ENCODE peak calls at places on chromosomes 13 and 19, in five cellular contexts. B is breast epithelium, S is astrocyte of the spinal cord, T is cardiac muscle cell, J is pancreas. R is an unnamed sample.

GRCh38 chr13:65400707-65401106 is 1829.4 kb downstream of the PCDH9 start:
- DNase-seq in T (no peak), B (no peak), S (no peak), J (no peak), R (no peak)

GRCh38 chr13:100382787-100383186 is 205.8 kb downstream of the GGACT start:
- DNase-seq in J (no peak), S (peak; percentile 52), B (no peak), T (peak; percentile 35), R (no peak)

GRCh38 chr13:101618440-101619187 is 166.1 kb downstream of the ITGBL1 start:
- DNase-seq in T (no peak), B (no peak), S (no peak), J (no peak), R (no peak)

GRCh38 chr19:48543121-48543710 is 8.8 kb upstream of the SULT2B1 start:
- DNase-seq in J (peak; percentile 42), T (peak; percentile 54), S (peak; percentile 8), B (peak; percentile 92), R (no peak)

GRCh38 chr13:113419531-113420183 is 33.6 kb downstream of the ADPRHL1 start:
- DNase-seq in T (no peak), B (no peak), S (no peak), J (no peak), R (no peak)

GRCh38 chr13:27470042-27470830 is 19.9 kb upstream of the MTIF3 start:
- DNase-seq in T (no peak), J (no peak), S (no peak), B (no peak), R (no peak)

GRCh38 chr19:48445256-48445605 is 552 bp upstream of the GRWD1 start:
- DNase-seq in J (no peak), S (peak; percentile 93), T (peak; percentile 96), B (no peak), R (peak; percentile 78)

GRCh38 chr13:102651892-102652291 is 43.0 kb downstream of the METTL21C start:
- DNase-seq in B (no peak), S (peak; percentile 7), J (no peak), T (peak; percentile 4), R (no peak)

GRCh38 chr19:38009650-38010229 is 102.7 kb downstream of the SIPA1L3 start:
- DNase-seq in T (no peak), J (no peak), B (no peak), S (no peak), R (no peak)

GRCh38 chr19:15372891-15373301 is 6.7 kb downstream of the AKAP8 start:
- DNase-seq in T (no peak), B (no peak), J (no peak), S (no peak), R (no peak)

GRCh38 chr19:15374105-15374651 is 5.4 kb downstream of the AKAP8 start:
- DNase-seq in J (no peak), T (no peak), S (no peak), B (no peak), R (no peak)

GRCh38 chr19:15374796-15375440 is 4.7 kb downstream of the AKAP8 start:
- DNase-seq in T (no peak), J (no peak), S (no peak), B (no peak), R (no peak)

GRCh38 chr19:15372470-15372869 is 7.1 kb downstream of the AKAP8 start:
- DNase-seq in S (no peak), B (no peak), J (no peak), T (no peak), R (no peak)

DNA sequence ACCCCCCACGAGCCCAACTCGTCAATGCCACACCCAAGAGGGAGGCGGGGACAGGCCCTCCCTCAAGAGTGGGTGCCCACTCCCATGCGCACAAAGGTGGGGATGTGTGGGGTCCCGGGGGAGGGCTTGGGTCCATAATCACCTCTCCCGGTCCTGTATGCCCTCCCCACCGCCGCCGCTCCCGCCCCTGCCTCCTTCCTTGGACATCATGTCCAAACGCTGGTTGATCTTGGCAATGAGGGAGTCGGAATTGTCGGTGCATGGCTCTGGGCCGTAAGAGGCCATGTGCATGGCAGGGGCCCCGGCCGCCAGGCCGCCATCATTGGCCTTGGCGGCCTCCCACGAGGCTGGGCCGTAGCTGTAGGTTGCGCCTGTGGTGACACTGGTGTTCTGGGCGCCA is 5.9 kb downstream of the AKAP8 start:
- DNase-seq in B (no peak), J (no peak), S (no peak), T (no peak), R (no peak)
- H3K4me3 ChIP-seq in B (no peak overlapping the region), J (no peak overlapping the region), S (no peak overlapping the region), T (no peak overlapping the region), R (no peak overlapping the region)

GRCh38 chr13:98142427-98143156 is at the start of gene FARP1:
- DNase-seq in J (peak; percentile 90), S (peak; percentile 66), B (peak; percentile 78), T (peak; percentile 72), R (no peak)
- TF ChIP-seq CTCF in J (no peak), S (peak; percentile 22), B (no peak), T (peak; percentile 9), R (peak; percentile 36)

GRCh38 chr13:60138674-60139073 is 25.1 kb downstream of the DIAPH3 start:
- DNase-seq in B (no peak), J (no peak), T (no peak), S (no peak), R (no peak)

GRCh38 chr13:60137911-60138570 is 25.7 kb downstream of the DIAPH3 start:
- DNase-seq in S (no peak), B (no peak), T (no peak), J (no peak), R (no peak)

GRCh38 chr13:60139272-60139671 is 24.5 kb downstream of the DIAPH3 start:
- DNase-seq in B (no peak), T (no peak), S (peak; percentile 54), J (no peak), R (peak; percentile 17)

GRCh38 chr13:60134376-60134775 is 29.4 kb downstream of the DIAPH3 start:
- DNase-seq in T (peak; percentile 38), S (no peak), J (no peak), B (no peak), R (no peak)

DNA sequence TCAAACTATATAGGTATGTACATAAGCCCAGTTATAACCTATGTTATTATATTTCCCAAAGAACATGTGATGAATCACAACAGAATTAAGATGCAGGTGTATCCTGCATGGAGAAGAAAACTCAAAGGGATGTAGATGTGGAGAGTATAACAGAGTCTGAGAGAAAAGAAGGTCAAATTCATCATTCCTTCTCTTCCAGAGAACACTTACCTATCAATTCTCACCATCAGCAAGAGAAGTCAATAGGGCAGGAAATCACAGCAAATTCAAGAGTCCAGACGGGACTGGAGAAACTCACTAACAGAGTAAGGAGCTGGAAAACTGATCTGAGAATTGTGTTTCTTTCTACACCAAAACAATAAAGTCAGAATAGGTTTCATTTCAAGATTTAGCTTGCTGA is 28.4 kb downstream of the DIAPH3 start:
- DNase-seq in J (no peak), B (no peak), T (no peak), S (no peak), R (no peak)
- H3K4me3 ChIP-seq in J (no peak overlapping the region), B (no peak overlapping the region), T (peak overlapping the region; percentile 3), S (no peak overlapping the region), R (no peak overlapping the region)

DNA sequence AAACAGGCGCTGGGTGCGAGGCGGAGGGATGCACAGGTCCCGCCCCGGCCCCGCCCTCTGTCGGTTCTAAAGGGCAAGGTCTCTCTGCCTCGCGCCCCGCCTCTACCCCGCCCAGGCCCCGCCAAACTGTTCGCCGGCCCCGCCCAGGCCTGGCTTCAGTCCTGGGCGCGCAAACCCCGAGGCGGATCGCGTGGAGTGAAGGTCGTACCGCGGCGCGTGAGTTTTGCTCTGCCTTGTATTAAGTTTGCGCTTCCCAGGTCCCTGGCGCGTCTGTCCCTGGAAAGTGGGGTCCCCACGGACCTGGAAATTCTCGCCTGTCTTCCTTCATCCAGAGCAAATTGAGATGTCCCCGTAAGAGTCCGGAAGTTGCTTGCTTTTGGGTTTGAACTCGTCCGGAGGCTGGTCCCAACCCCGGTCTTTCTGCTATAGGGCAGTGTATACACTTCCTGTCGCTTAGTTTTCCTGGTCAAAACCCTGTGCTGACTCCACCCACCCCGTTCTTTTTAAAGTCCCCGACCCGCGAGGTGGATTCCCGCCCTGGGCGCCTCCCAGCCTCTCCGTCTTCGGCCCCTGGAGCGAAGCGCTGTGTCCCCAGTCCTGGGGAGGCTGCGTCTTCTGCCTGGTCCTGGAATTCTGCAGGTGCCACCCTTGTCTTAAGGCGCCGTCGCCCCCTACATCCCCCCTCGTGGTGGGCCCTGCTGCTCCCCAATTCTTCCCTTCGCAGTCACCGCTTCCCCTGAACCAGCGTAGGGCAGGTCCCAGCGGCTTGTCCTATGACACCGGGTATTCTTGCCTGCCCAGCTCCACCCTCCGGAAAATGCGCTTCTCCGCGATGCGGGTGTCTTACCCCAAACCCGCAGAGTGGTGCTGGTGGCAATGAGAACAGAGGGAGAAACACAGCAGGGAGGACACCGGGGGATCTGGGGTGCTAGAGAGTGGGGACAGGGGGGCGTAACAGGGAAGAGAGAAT is 8.6 kb downstream of the ZNF808 start:
- DNase-seq in S (peak; percentile 82), B (peak; percentile 87), T (peak; percentile 88), J (peak; percentile 47), R (no peak)
- TF ChIP-seq CTCF in S (peak; percentile 6), B (no peak), T (no peak), J (no peak), R (peak; percentile 6)

GRCh38 chr19:20612711-20613316 is 47.2 kb upstream of the ZNF737 start:
- DNase-seq in J (no peak), B (no peak), T (no peak), S (no peak), R (no peak)
- H3K4me3 ChIP-seq in J (peak overlapping the region; percentile 14), B (peak overlapping the region; percentile 55), T (no peak overlapping the region), S (no peak overlapping the region), R (peak overlapping the region; percentile 18)

GRCh38 chr13:90545070-90545840 is 802.2 kb upstream of the MIR17HG start:
- DNase-seq in T (peak; percentile 14), S (no peak), B (no peak), J (no peak), R (no peak)
- TF ChIP-seq CTCF in T (no peak), S (no peak), B (no peak), J (no peak), R (no peak)

DNA sequence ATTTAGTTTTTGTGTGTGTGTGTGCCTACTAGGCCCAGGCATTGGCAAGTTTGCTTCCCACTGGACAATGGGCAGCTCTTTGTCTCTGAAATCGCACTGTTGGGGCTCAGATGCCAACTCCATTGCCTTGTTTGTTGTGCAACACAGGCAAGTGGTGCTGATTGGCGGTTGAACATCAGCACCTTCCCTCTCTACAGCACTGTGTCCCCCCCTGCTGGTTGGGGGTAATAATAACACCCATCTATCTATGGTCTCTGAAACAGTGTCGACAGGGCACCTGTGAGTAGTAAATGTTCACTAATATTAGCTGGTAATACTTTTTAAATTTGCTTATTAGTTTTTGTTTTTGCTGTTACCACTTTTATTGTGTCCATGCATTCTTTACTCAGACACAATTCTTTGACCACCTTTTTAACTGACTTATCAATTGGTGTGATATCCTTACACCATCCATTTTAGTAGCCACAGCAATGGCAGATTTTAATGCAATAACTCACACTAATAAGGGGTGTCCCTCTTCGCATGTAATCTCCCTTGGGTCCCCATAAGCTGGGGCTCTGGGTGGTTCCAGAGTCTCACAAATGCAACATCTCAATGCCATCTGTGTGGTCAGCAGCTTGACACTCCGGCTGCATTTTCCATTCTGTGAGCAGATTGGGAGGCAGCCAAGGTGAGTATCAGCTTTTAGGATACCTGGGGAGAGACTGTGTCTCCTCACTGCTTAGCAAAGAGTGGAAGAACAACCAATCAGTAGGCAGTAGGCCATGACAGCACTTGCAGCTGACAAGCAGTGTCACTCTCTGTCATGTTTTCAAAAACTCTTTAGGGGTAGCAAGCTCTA is 47.7 kb upstream of the UQCRFS1 start:
- DNase-seq in J (no peak), T (peak; percentile 40), S (no peak), B (no peak), R (no peak)
- H3K4me3 ChIP-seq in J (no peak overlapping the region), T (no peak overlapping the region), S (no peak overlapping the region), B (no peak overlapping the region), R (no peak overlapping the region)

R was measured in AG04449.